ENCODE peak calls at places on chromosomes 6 and 20, in six cellular contexts. One of them, this sample, is unnamed.

GRCh38 chr6:129929433-129929832 is 68.3 kb upstream of the TMEM244 start:
- DNase-seq in K562: no peak
- DNase-seq in GM12878: no peak
- DNase-seq in A549: no peak
- DNase-seq in HEK293T: no peak
- DNase-seq in HepG2: no peak
- DNase-seq in this sample: peak

GRCh38 chr20:58457083-58457680 is 58.0 kb downstream of the APCDD1L start:
- DNase-seq in HepG2: no peak
- DNase-seq in GM12878: no peak
- DNase-seq in HEK293T: no peak
- DNase-seq in K562: no peak
- DNase-seq in A549: no peak
- DNase-seq in this sample: peak

GRCh38 chr6:7910298-7910653 is 312 bp downstream of the TXNDC5 start:
- DNase-seq in HEK293T: no peak
- DNase-seq in K562: no peak
- DNase-seq in A549: no peak
- DNase-seq in GM12878: no peak
- DNase-seq in HepG2: no peak
- DNase-seq in this sample: no peak

GRCh38 chr6:33988121-33989015 is 157.5 kb downstream of the GRM4 start:
- DNase-seq in HepG2: peak
- DNase-seq in HEK293T: no peak
- DNase-seq in K562: no peak
- DNase-seq in GM12878: no peak
- DNase-seq in A549: no peak
- DNase-seq in this sample: no peak

GRCh38 chr20:45049904-45050471 is 50.9 kb downstream of the KCNS1 start:
- DNase-seq in HEK293T: no peak
- DNase-seq in GM12878: no peak
- DNase-seq in K562: no peak
- DNase-seq in HepG2: no peak
- DNase-seq in A549: no peak
- DNase-seq in this sample: no peak

GRCh38 chr6:5151955-5152401 is 66.8 kb downstream of the PPP1R3G start:
- DNase-seq in A549: no peak
- DNase-seq in HepG2: no peak
- DNase-seq in HEK293T: no peak
- DNase-seq in K562: no peak
- DNase-seq in GM12878: no peak
- DNase-seq in this sample: peak

GRCh38 chr6:31660224-31660997 is at the start of gene C6orf47:
- DNase-seq in GM12878: no peak
- DNase-seq in HEK293T: peak
- DNase-seq in K562: peak
- DNase-seq in HepG2: peak
- DNase-seq in A549: peak
- DNase-seq in this sample: peak

GRCh38 chr20:50992336-50992732 is 30.6 kb downstream of the KCNG1 start:
- DNase-seq in K562: no peak
- DNase-seq in GM12878: no peak
- DNase-seq in HepG2: no peak
- DNase-seq in HEK293T: no peak
- DNase-seq in A549: no peak
- DNase-seq in this sample: no peak

GRCh38 chr20:45998761-45999160 is 9.9 kb upstream of the MMP9 start:
- DNase-seq in A549: no peak
- DNase-seq in K562: no peak
- DNase-seq in GM12878: no peak
- DNase-seq in HepG2: no peak
- DNase-seq in HEK293T: no peak
- DNase-seq in this sample: no peak

GRCh38 chr6:7542065-7542877 is 800 bp downstream of the DSP start:
- DNase-seq in A549: peak
- DNase-seq in K562: no peak
- DNase-seq in HEK293T: peak
- DNase-seq in GM12878: no peak
- DNase-seq in HepG2: no peak
- DNase-seq in this sample: no peak

GRCh38 chr20:58174708-58175287 is 53.7 kb downstream of the ANKRD60 start:
- DNase-seq in A549: no peak
- DNase-seq in K562: no peak
- DNase-seq in GM12878: no peak
- DNase-seq in HepG2: no peak
- DNase-seq in HEK293T: no peak
- DNase-seq in this sample: no peak

GRCh38 chr20:2125474-2126112 is 24.0 kb downstream of the STK35 start:
- DNase-seq in GM12878: no peak
- DNase-seq in K562: no peak
- DNase-seq in HEK293T: no peak
- DNase-seq in A549: no peak
- DNase-seq in HepG2: no peak
- DNase-seq in this sample: no peak

DNA sequence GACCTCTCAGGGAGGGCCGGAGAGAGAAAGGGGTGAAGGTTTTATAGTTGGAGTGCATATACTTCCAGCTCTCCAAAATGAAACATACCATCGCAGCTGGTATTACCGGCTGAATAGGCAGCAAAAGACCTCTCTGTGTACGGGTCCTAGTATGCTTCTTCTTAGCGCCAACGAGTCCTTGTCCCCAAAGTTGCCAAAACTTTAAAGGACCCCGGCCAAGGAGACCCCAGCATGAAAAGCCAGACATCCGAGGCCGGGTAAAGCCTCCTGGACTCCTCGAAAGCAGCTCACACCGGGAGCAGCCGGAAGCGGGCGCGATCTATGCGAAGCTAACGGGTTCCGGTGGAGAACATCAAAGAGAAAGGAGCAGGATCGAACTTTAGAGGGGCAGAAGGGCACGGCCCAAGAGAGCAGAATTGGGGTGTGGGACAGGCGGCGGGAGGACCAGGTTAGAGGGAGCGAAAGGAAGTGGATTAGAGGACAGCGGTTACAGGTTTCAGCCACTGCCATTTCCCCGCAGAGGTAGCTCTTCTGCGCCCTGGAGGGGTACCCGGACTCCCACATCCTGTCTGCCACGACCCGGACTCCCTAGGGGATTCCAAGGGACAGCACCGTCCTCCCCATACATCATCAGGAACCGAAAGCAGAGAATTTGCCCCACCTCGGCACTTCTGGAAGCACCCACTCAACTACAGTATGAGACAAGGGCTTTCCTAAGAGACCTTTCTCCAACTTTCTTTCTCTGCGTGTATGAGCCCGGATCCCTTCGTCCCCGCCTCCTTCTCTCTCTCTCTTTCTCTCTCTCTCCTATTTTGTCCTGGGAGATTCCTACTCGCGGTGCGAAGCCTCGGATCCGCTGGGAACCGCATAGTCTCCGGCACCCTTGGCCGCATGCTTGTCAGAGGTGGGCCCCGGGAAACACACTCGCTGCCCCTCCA is 602 bp upstream of the VGLL2 start:
- DNase-seq in A549: peak
- DNase-seq in HEK293T: no peak
- DNase-seq in HepG2: no peak
- DNase-seq in K562: no peak
- DNase-seq in GM12878: no peak
- DNase-seq in this sample: no peak
- TF ChIP-seq BHLHE40 in A549: no peak
- TF ChIP-seq BHLHE40 in HEK293T: no peak
- TF ChIP-seq BHLHE40 in HepG2: no peak
- TF ChIP-seq BHLHE40 in K562: no peak
- TF ChIP-seq BHLHE40 in GM12878: no peak
- TF ChIP-seq BHLHE40 in this sample: no peak

DNA sequence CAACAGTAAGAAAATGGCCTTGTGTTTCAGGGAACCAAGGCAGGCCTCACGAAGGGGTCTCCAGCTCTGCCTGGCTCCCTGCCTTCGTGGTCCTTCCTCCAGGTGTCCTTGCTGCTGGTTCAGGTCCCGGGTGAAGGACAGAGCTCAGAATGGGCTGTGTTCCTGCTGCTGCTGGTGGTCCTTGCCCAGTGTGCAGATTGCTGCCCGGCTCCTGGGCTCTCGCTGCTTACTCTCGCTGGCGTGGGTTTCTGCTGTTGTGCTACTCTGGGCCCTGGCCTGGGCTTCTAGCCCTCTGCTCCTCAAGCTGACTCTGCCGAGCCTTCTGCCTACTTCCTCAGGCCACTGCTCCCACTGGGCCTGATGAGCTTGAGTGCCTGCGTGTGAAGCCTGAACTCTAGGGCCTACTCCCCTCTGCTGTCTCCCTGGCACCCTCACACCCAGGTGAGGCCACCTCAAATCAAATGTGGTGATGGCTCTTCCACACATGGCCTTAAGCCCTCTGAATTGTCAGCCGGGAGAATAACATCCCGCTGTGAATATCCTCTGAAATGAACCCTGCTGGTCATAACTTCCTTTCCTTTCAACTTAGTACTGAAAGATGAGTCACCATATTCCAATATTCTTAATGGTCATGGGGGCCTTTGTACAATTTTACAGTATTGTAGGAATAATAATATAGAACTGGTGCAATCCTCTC is 171.6 kb downstream of the FOXC1 start:
- DNase-seq in HepG2: no peak
- DNase-seq in A549: no peak
- DNase-seq in GM12878: no peak
- DNase-seq in K562: no peak
- DNase-seq in HEK293T: no peak
- DNase-seq in this sample: peak
- TF ChIP-seq BHLHE40 in HepG2: no peak
- TF ChIP-seq BHLHE40 in A549: no peak
- TF ChIP-seq BHLHE40 in GM12878: no peak
- TF ChIP-seq BHLHE40 in K562: no peak
- TF ChIP-seq BHLHE40 in HEK293T: no peak
- TF ChIP-seq BHLHE40 in this sample: no peak

GRCh38 chr6:156866181-156866862 is 89.1 kb downstream of the ARID1B start:
- DNase-seq in A549: peak
- DNase-seq in HepG2: no peak
- DNase-seq in GM12878: no peak
- DNase-seq in HEK293T: no peak
- DNase-seq in K562: peak
- DNase-seq in this sample: peak
- TF ChIP-seq BHLHE40 in A549: no peak
- TF ChIP-seq BHLHE40 in HepG2: no peak
- TF ChIP-seq BHLHE40 in GM12878: no peak
- TF ChIP-seq BHLHE40 in HEK293T: no peak
- TF ChIP-seq BHLHE40 in K562: no peak
- TF ChIP-seq BHLHE40 in this sample: no peak

DNA sequence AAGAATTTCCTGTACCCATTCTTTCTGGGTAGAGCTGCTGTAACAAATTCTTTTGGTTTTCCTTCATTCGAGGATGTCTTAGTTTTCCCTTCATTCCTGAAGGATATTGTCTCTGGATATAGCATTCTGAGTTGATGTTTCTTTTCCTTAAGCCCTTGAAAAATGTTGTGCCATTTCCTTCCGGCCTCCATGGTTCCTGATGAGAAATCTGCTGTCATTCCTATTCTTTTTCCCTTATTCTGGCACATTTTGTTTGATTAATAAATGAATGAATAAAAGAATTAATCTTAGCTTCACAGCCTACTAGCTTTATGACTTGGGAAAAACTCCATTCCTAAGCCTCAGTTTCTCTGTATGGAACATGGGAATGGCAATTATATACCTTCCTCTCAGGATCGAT is 173.1 kb downstream of the EYA2 start:
- DNase-seq in GM12878: no peak
- DNase-seq in A549: no peak
- DNase-seq in K562: no peak
- DNase-seq in HepG2: no peak
- DNase-seq in HEK293T: no peak
- DNase-seq in this sample: peak
- TF ChIP-seq BHLHE40 in GM12878: no peak
- TF ChIP-seq BHLHE40 in A549: no peak
- TF ChIP-seq BHLHE40 in K562: no peak
- TF ChIP-seq BHLHE40 in HepG2: no peak
- TF ChIP-seq BHLHE40 in HEK293T: no peak
- TF ChIP-seq BHLHE40 in this sample: no peak